ENCODE peak calls at places on chromosomes 11 and 22, in six cellular contexts. I is AG09309, Z is amniotic stem cell, F is Calu3, E is Daoy, H is AG10803. O is an unnamed sample.

GRCh38 chr22:39117585-39118191 is 20.6 kb downstream of the APOBEC3H start:
- DNase-seq in I (peak), H (peak), E (peak), Z (no peak), F (peak), O (peak)

GRCh38 chr22:36366291-36366708 is 21.5 kb downstream of the MYH9 start:
- DNase-seq in Z (no peak), E (peak), I (no peak), H (no peak), F (no peak), O (no peak)

GRCh38 chr11:17257200-17257599 is 19.3 kb upstream of the NUCB2 start:
- DNase-seq in I (no peak), Z (no peak), H (peak), F (no peak), E (no peak), O (peak)

GRCh38 chr11:17719028-17719939 is at the start of gene MYOD1:
- DNase-seq in H (no peak), F (no peak), I (no peak), E (peak), Z (no peak), O (peak)

GRCh38 chr11:84865791-84866535 is 761.2 kb downstream of the DLG2 start:
- DNase-seq in E (no peak), H (peak), Z (no peak), I (no peak), F (no peak), O (no peak)

GRCh38 chr11:116879789-116880402 is 42.5 kb upstream of the APOA1 start:
- DNase-seq in Z (peak), H (peak), E (peak), F (peak), I (no peak), O (peak)

GRCh38 chr11:114953039-114953438 is 274.7 kb downstream of the NXPE2 start:
- DNase-seq in E (no peak), I (no peak), Z (no peak), H (no peak), F (no peak), O (no peak)

GRCh38 chr22:27795053-27795452 is 6.5 kb downstream of the MN1 start:
- DNase-seq in Z (no peak), H (no peak), F (no peak), I (no peak), E (no peak), O (no peak)

GRCh38 chr11:79198898-79199250 is 242.0 kb downstream of the TENM4 start:
- DNase-seq in I (no peak), H (peak), E (peak), F (no peak), Z (no peak), O (peak)

GRCh38 chr11:134752526-134752925 is 340.5 kb upstream of the B3GAT1 start:
- DNase-seq in Z (no peak), E (no peak), H (no peak), F (no peak), I (no peak), O (no peak)

GRCh38 chr11:35330924-35331323 is 88.4 kb downstream of the SLC1A2 start:
- DNase-seq in I (no peak), H (no peak), E (no peak), F (no peak), Z (no peak), O (no peak)

GRCh38 chr11:9099617-9100016 is 8.2 kb upstream of the SCUBE2 start:
- DNase-seq in E (no peak), H (no peak), F (no peak), I (no peak), Z (no peak), O (no peak)

GRCh38 chr11:72721689-72722049 is 30.5 kb downstream of the ARAP1 start:
- DNase-seq in E (peak), Z (no peak), F (no peak), I (no peak), H (no peak), O (peak)

GRCh38 chr22:17154971-17155370 is 4.1 kb downstream of the HDHD5 start:
- DNase-seq in F (no peak), I (no peak), E (no peak), Z (no peak), H (no peak), O (no peak)

GRCh38 chr22:22936190-22936914 is 48.7 kb downstream of the IGLL5 start:
- DNase-seq in F (no peak), E (no peak), I (no peak), Z (no peak), H (no peak), O (no peak)

GRCh38 chr22:20867179-20868099 is 8.6 kb downstream of the SNAP29 start:
- DNase-seq in F (peak), Z (no peak), E (no peak), I (no peak), H (no peak), O (no peak)

GRCh38 chr22:30649430-30650007 is 13.9 kb downstream of the SLC35E4 start:
- DNase-seq in F (peak), I (no peak), E (peak), H (peak), Z (peak), O (peak)

GRCh38 chr11:2740275-2740940 is 40.6 kb upstream of the KCNQ1OT1 start:
- DNase-seq in I (no peak), E (no peak), F (no peak), H (no peak), Z (no peak), O (no peak)

GRCh38 chr11:120168960-120169681 is 31.2 kb upstream of the TRIM29 start:
- DNase-seq in E (peak), H (peak), I (no peak), F (peak), Z (no peak), O (peak)

GRCh38 chr22:49647346-49648026 is 180.2 kb downstream of the BRD1 start:
- DNase-seq in E (no peak), F (peak), Z (no peak), H (no peak), I (no peak), O (no peak)

GRCh38 chr22:31150615-31151014 is 9.4 kb upstream of the RNF185 start:
- DNase-seq in Z (no peak), H (no peak), F (peak), E (no peak), I (no peak), O (no peak)

GRCh38 chr11:86931059-86931964 is 23.9 kb downstream of the FZD4 start:
- DNase-seq in E (no peak), I (no peak), H (no peak), F (no peak), Z (no peak), O (no peak)

GRCh38 chr11:118200901-118201680 is 23.7 kb downstream of the JAML start:
- DNase-seq in I (no peak), E (no peak), Z (no peak), F (no peak), H (no peak), O (no peak)

GRCh38 chr22:42743501-42743991 is 22.9 kb upstream of the A4GALT start:
- DNase-seq in I (peak), E (peak), H (peak), Z (no peak), F (no peak), O (peak)

GRCh38 chr22:50157976-50158375 is 12.6 kb upstream of the PANX2 start:
- DNase-seq in E (no peak), H (no peak), I (no peak), Z (no peak), F (peak), O (no peak)

GRCh38 chr22:39418696-39419095 is 19.1 kb downstream of the TAB1 start:
- DNase-seq in H (no peak), I (no peak), Z (no peak), E (no peak), F (no peak), O (no peak)

GRCh38 chr22:27512283-27512761 is 289.2 kb downstream of the MN1 start:
- DNase-seq in H (peak), F (peak), E (peak), Z (peak), I (peak), O (peak)

GRCh38 chr11:15841898-15842297 is 514.4 kb downstream of the SOX6 start:
- DNase-seq in H (no peak), Z (no peak), F (no peak), I (no peak), E (no peak), O (no peak)

GRCh38 chr22:47602732-47603131 is 840.3 kb downstream of the TBC1D22A start:
- DNase-seq in Z (no peak), E (no peak), I (no peak), F (no peak), H (no peak), O (no peak)

GRCh38 chr11:47869548-47870393 is 21.6 kb upstream of the NUP160 start:
- DNase-seq in F (peak), E (no peak), I (no peak), H (peak), Z (no peak), O (peak)

GRCh38 chr11:100890779-100891178 is 203.7 kb downstream of the ARHGAP42 start:
- DNase-seq in Z (peak), I (peak), H (peak), F (no peak), E (peak), O (peak)

GRCh38 chr11:32450372-32450771 is 15.0 kb upstream of the WT1 start:
- DNase-seq in Z (no peak), F (no peak), H (no peak), E (no peak), I (no peak), O (no peak)

GRCh38 chr11:35272391-35272821 is 133.4 kb downstream of the CD44 start:
- DNase-seq in I (no peak), H (no peak), Z (no peak), E (no peak), F (no peak), O (no peak)

GRCh38 chr11:124717786-124718634 is 21.7 kb upstream of the NRGN start:
- DNase-seq in H (no peak), I (no peak), Z (no peak), F (no peak), E (peak), O (peak)